ENCODE peak calls at places on chromosome 14, in six cellular contexts. T, Y, I, C, O and H are unnamed samples.

GRCh38 chr14:95185452-95186392 is 28.4 kb upstream of the DICER1 start:
- DNase-seq in T (no peak), Y (no peak), I (peak; percentile 44), C (no peak), O (peak; percentile 45), H (no peak)

GRCh38 chr14:24909523-24910302 is 140.2 kb downstream of the STXBP6 start:
- DNase-seq in T (no peak), Y (no peak), I (no peak), C (no peak), O (no peak), H (no peak)

GRCh38 chr14:26845106-26845818 is 247.4 kb upstream of the NOVA1 start:
- DNase-seq in T (no peak), Y (no peak), I (no peak), C (no peak), O (no peak), H (no peak)

GRCh38 chr14:40981247-40981646 is 625.4 kb upstream of the LRFN5 start:
- DNase-seq in T (no peak), Y (no peak), I (no peak), C (no peak), O (no peak), H (no peak)

GRCh38 chr14:103149847-103150246 is 26.6 kb downstream of the TNFAIP2 start:
- DNase-seq in T (no peak), Y (no peak), I (no peak), C (no peak), O (no peak), H (no peak)

GRCh38 chr14:30874999-30875787 is 834 bp downstream of the COCH start:
- DNase-seq in T (no peak), Y (no peak), I (no peak), C (peak; percentile 65), O (no peak), H (no peak)

GRCh38 chr14:57889245-57889644 is 23.4 kb upstream of the SLC35F4 start:
- DNase-seq in T (no peak), Y (no peak), I (peak; percentile 65), C (no peak), O (peak; percentile 58), H (no peak)

GRCh38 chr14:68942281-68943035 is 36.6 kb downstream of the ACTN1 start:
- DNase-seq in T (no peak), Y (no peak), I (no peak), C (no peak), O (no peak), H (no peak)

GRCh38 chr14:78153069-78153351 is 17.2 kb upstream of the NRXN3 start:
- DNase-seq in T (no peak), Y (no peak), I (no peak), C (no peak), O (no peak), H (no peak)

GRCh38 chr14:76125506-76125905 is 26.2 kb upstream of the GPATCH2L start:
- DNase-seq in T (no peak), Y (no peak), I (no peak), C (no peak), O (no peak), H (no peak)

GRCh38 chr14:90599748-90600507 is 203.1 kb downstream of the CALM1 start:
- DNase-seq in T (no peak), Y (no peak), I (no peak), C (no peak), O (no peak), H (no peak)
- TF ChIP-seq CTCF in T (no peak), Y (peak; percentile 21), I (no peak), C (no peak), O (peak; percentile 40), H (no peak)

DNA sequence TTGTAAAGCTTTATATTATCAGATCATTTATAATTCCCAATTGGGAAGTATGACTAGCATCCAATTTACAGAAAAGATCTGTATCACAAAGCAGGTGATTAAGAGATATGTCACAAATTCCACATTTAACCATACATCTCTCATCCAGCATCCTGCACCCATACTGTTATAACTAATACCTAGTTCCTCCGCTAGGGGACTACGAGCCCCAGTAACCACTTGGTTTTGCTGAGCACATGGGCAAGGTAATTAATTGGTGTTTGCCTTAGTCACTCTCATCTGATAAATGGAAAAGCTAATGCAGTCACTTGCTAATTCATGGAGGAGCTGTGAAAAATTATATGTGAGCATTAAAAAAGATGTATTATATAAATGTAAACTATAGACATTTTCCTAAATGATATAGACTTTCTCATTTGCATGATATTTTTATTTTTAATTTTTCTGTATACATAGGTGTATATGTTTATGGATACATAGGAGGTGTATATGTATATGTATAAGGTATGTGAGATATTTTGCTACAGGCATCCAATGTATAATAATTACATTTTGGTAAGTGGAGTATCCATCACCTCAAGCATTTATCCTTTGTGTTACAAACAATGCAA is 1031.8 kb downstream of the GALC start:
- DNase-seq in T (no peak), Y (peak; percentile 8), I (no peak), C (no peak), O (no peak), H (no peak)
- TF ChIP-seq CTCF in T (peak; percentile 68), Y (peak; percentile 55), I (no peak), C (peak; percentile 19), O (no peak), H (no peak)

GRCh38 chr14:87745507-87746118 is 247.4 kb downstream of the GALC start:
- DNase-seq in T (no peak), Y (peak; percentile 35), I (no peak), C (no peak), O (no peak), H (no peak)
- TF ChIP-seq CTCF in T (peak; percentile 62), Y (peak; percentile 79), I (no peak), C (peak; percentile 82), O (no peak), H (no peak)

GRCh38 chr14:61841145-61841544 is 78.9 kb downstream of the SNAPC1 start:
- DNase-seq in T (no peak), Y (peak; percentile 41), I (no peak), C (no peak), O (no peak), H (no peak)
- TF ChIP-seq CTCF in T (no peak), Y (no peak), I (no peak), C (no peak), O (no peak), H (no peak)